ENCODE peak calls at places on chromosomes 16 and 17, in eight cellular contexts. One of them, this sample, is unnamed.

GRCh38 chr17:50882851-50883250 is 16.7 kb upstream of the TOB1 start:
- DNase-seq in COR-L47: no peak
- DNase-seq in cardiac septum: no peak
- DNase-seq in T follicular helper cell: no peak
- DNase-seq in fibroblast of pulmonary artery: peak
- DNase-seq in AML-193: no peak
- DNase-seq in NCI-H1105 treated with DMSO at 0.1 percent for 48 hours: no peak
- DNase-seq in A172: peak
- DNase-seq in this sample: no peak

GRCh38 chr17:36104601-36105000 is 974 bp downstream of the CCL4 start:
- DNase-seq in COR-L47: no peak
- DNase-seq in cardiac septum: no peak
- DNase-seq in T follicular helper cell: no peak
- DNase-seq in fibroblast of pulmonary artery: no peak
- DNase-seq in AML-193: no peak
- DNase-seq in NCI-H1105 treated with DMSO at 0.1 percent for 48 hours: no peak
- DNase-seq in A172: no peak
- DNase-seq in this sample: no peak

GRCh38 chr17:42456223-42457106 is 2.2 kb upstream of the ATP6V0A1 start:
- DNase-seq in COR-L47: no peak
- DNase-seq in cardiac septum: no peak
- DNase-seq in T follicular helper cell: no peak
- DNase-seq in fibroblast of pulmonary artery: peak
- DNase-seq in AML-193: peak
- DNase-seq in NCI-H1105 treated with DMSO at 0.1 percent for 48 hours: no peak
- DNase-seq in A172: peak
- DNase-seq in this sample: no peak

GRCh38 chr17:80111702-80112470 is 10.5 kb downstream of the GAA start:
- DNase-seq in COR-L47: no peak
- DNase-seq in cardiac septum: no peak
- DNase-seq in T follicular helper cell: no peak
- DNase-seq in fibroblast of pulmonary artery: no peak
- DNase-seq in AML-193: no peak
- DNase-seq in NCI-H1105 treated with DMSO at 0.1 percent for 48 hours: no peak
- DNase-seq in A172: no peak
- DNase-seq in this sample: no peak

GRCh38 chr17:57668332-57668731 is 76.8 kb downstream of the CCDC182 start:
- DNase-seq in COR-L47: no peak
- DNase-seq in cardiac septum: peak
- DNase-seq in T follicular helper cell: no peak
- DNase-seq in fibroblast of pulmonary artery: no peak
- DNase-seq in AML-193: no peak
- DNase-seq in NCI-H1105 treated with DMSO at 0.1 percent for 48 hours: no peak
- DNase-seq in A172: no peak
- DNase-seq in this sample: no peak

GRCh38 chr16:27817038-27817437 is 246.5 kb downstream of the GSG1L start:
- DNase-seq in COR-L47: no peak
- DNase-seq in cardiac septum: peak
- DNase-seq in T follicular helper cell: no peak
- DNase-seq in fibroblast of pulmonary artery: no peak
- DNase-seq in AML-193: no peak
- DNase-seq in NCI-H1105 treated with DMSO at 0.1 percent for 48 hours: no peak
- DNase-seq in A172: no peak
- DNase-seq in this sample: no peak

GRCh38 chr17:75031972-75032895 is 14.5 kb downstream of the ATP5PD start:
- DNase-seq in COR-L47: peak
- DNase-seq in cardiac septum: peak
- DNase-seq in T follicular helper cell: peak
- DNase-seq in fibroblast of pulmonary artery: peak
- DNase-seq in AML-193: peak
- DNase-seq in NCI-H1105 treated with DMSO at 0.1 percent for 48 hours: peak
- DNase-seq in A172: peak
- DNase-seq in this sample: peak

GRCh38 chr17:31371511-31372097 is 19.9 kb upstream of the RAB11FIP4 start:
- DNase-seq in COR-L47: no peak
- DNase-seq in cardiac septum: no peak
- DNase-seq in T follicular helper cell: no peak
- DNase-seq in fibroblast of pulmonary artery: peak
- DNase-seq in AML-193: no peak
- DNase-seq in NCI-H1105 treated with DMSO at 0.1 percent for 48 hours: no peak
- DNase-seq in A172: peak
- DNase-seq in this sample: no peak

GRCh38 chr16:57479422-57480126 is 6.7 kb downstream of the DOK4 start:
- DNase-seq in COR-L47: peak
- DNase-seq in cardiac septum: peak
- DNase-seq in T follicular helper cell: no peak
- DNase-seq in fibroblast of pulmonary artery: peak
- DNase-seq in AML-193: no peak
- DNase-seq in NCI-H1105 treated with DMSO at 0.1 percent for 48 hours: peak
- DNase-seq in A172: peak
- DNase-seq in this sample: no peak

GRCh38 chr17:47733047-47733413 is at the start of gene TBX21:
- DNase-seq in COR-L47: peak
- DNase-seq in cardiac septum: peak
- DNase-seq in T follicular helper cell: peak
- DNase-seq in fibroblast of pulmonary artery: no peak
- DNase-seq in AML-193: peak
- DNase-seq in NCI-H1105 treated with DMSO at 0.1 percent for 48 hours: peak
- DNase-seq in A172: no peak
- DNase-seq in this sample: peak

GRCh38 chr17:59668816-59669215 is 38.4 kb downstream of the PTRH2 start:
- DNase-seq in COR-L47: no peak
- DNase-seq in cardiac septum: no peak
- DNase-seq in T follicular helper cell: no peak
- DNase-seq in fibroblast of pulmonary artery: peak
- DNase-seq in AML-193: peak
- DNase-seq in NCI-H1105 treated with DMSO at 0.1 percent for 48 hours: no peak
- DNase-seq in A172: peak
- DNase-seq in this sample: no peak

GRCh38 chr16:31094088-31094423 is 541 bp downstream of the VKORC1 start:
- DNase-seq in COR-L47: no peak
- DNase-seq in cardiac septum: no peak
- DNase-seq in T follicular helper cell: no peak
- DNase-seq in fibroblast of pulmonary artery: no peak
- DNase-seq in AML-193: no peak
- DNase-seq in NCI-H1105 treated with DMSO at 0.1 percent for 48 hours: peak
- DNase-seq in A172: no peak
- DNase-seq in this sample: no peak

This sample was measured in NCI-H748 treated with DMSO at 0.1 percent for 48 hours.